ENCODE peak calls at places on chromosomes 13 and 19, in six cellular contexts. T, A, G, E, P and Q are unnamed samples.

GRCh38 chr13:75153834-75154233 is 328.1 kb downstream of the TBC1D4 start:
- DNase-seq in T (no peak), A (no peak), G (no peak), E (no peak), P (no peak), Q (peak)

GRCh38 chr13:113651511-113652403 is 6.2 kb downstream of the ATP4B start:
- DNase-seq in T (no peak), A (peak), G (no peak), E (no peak), P (no peak), Q (no peak)

GRCh38 chr13:63910406-63910957 is 2494.8 kb upstream of the PCDH20 start:
- DNase-seq in T (no peak), A (no peak), G (no peak), E (no peak), P (no peak), Q (no peak)

GRCh38 chr13:46183018-46183940 is 1.3 kb upstream of the LCP1 start:
- DNase-seq in T (no peak), A (no peak), G (peak), E (no peak), P (no peak), Q (no peak)

GRCh38 chr19:16268676-16269319 is 55.8 kb upstream of the KLF2 start:
- DNase-seq in T (no peak), A (no peak), G (no peak), E (no peak), P (no peak), Q (no peak)

GRCh38 chr19:13115936-13116281 is 631 bp downstream of the TRMT1 start:
- DNase-seq in T (no peak), A (no peak), G (no peak), E (no peak), P (no peak), Q (peak)

GRCh38 chr19:35882074-35882832 is 13.9 kb downstream of the APLP1 start:
- DNase-seq in T (no peak), A (no peak), G (peak), E (peak), P (no peak), Q (peak)

GRCh38 chr13:45074721-45075120 is 45.6 kb upstream of the GTF2F2 start:
- DNase-seq in T (no peak), A (no peak), G (no peak), E (no peak), P (no peak), Q (no peak)

GRCh38 chr19:47056416-47056815 is 8.0 kb upstream of the TMEM160 start:
- DNase-seq in T (no peak), A (no peak), G (no peak), E (no peak), P (no peak), Q (no peak)

GRCh38 chr13:76885203-76886004 is 801 bp downstream of the KCTD12 start:
- DNase-seq in T (peak), A (peak), G (peak), E (peak), P (peak), Q (peak)

GRCh38 chr13:65292488-65292901 is 1937.6 kb downstream of the PCDH9 start:
- DNase-seq in T (no peak), A (no peak), G (no peak), E (no peak), P (no peak), Q (peak)

GRCh38 chr13:29859971-29860370 is 9.6 kb upstream of the UBL3 start:
- DNase-seq in T (no peak), A (no peak), G (no peak), E (no peak), P (no peak), Q (peak)

GRCh38 chr19:29449371-29449770 is 76.4 kb upstream of the VSTM2B start:
- DNase-seq in T (no peak), A (no peak), G (no peak), E (no peak), P (no peak), Q (no peak)

GRCh38 chr19:44972802-44973201 is 17.6 kb downstream of the CLPTM1 start:
- DNase-seq in T (no peak), A (no peak), G (no peak), E (no peak), P (no peak), Q (no peak)